ENCODE peak calls at places on chromosomes 11 and 22, in four cellular contexts. N, K, M and J are unnamed samples.

GRCh38 chr11:134287561-134287960 is 11.4 kb downstream of the GLB1L3 start:
- DNase-seq in N (no peak), K (no peak), M (no peak), J (no peak)

GRCh38 chr11:120536091-120536796 is 24.7 kb downstream of the GRIK4 start:
- DNase-seq in N (no peak), K (no peak), M (no peak), J (no peak)

GRCh38 chr11:18264677-18265542 is 1.2 kb upstream of the SAA1 start:
- DNase-seq in N (no peak), K (no peak), M (no peak), J (no peak)

GRCh38 chr22:21026783-21027692 is 5.3 kb downstream of the SLC7A4 start:
- DNase-seq in N (no peak), K (no peak), M (no peak), J (no peak)

GRCh38 chr11:93530468-93530826 is 12.7 kb downstream of the SMCO4 start:
- DNase-seq in N (no peak), K (no peak), M (no peak), J (no peak)

GRCh38 chr11:101442171-101442570 is 141.6 kb downstream of the TRPC6 start:
- DNase-seq in N (no peak), K (no peak), M (no peak), J (no peak)

GRCh38 chr11:111463276-111463675 is 48.9 kb downstream of the BTG4 start:
- DNase-seq in N (no peak), K (no peak), M (no peak), J (no peak)

GRCh38 chr11:27882066-27882697 is 181.9 kb upstream of the BDNF start:
- DNase-seq in N (no peak), K (no peak), M (no peak), J (no peak)

GRCh38 chr11:7281083-7281482 is 29.4 kb downstream of the SYT9 start:
- DNase-seq in N (no peak), K (no peak), M (no peak), J (no peak)

GRCh38 chr11:124740277-124740882 is 638 bp downstream of the NRGN start:
- DNase-seq in N (peak), K (peak), M (no peak), J (no peak)

GRCh38 chr11:47950396-47950795 is 30.0 kb upstream of the PTPRJ start:
- DNase-seq in N (no peak), K (no peak), M (peak), J (no peak)

GRCh38 chr11:35404397-35404775 is 15.0 kb downstream of the SLC1A2 start:
- DNase-seq in N (peak), K (peak), M (no peak), J (no peak)

GRCh38 chr11:85423331-85423730 is 203.8 kb downstream of the DLG2 start:
- DNase-seq in N (no peak), K (no peak), M (no peak), J (no peak)

GRCh38 chr22:26399288-26399687 is 29.8 kb upstream of the ASPHD2 start:
- DNase-seq in N (no peak), K (peak), M (no peak), J (no peak)

GRCh38 chr11:7471071-7471470 is 14.2 kb upstream of the OLFML1 start:
- DNase-seq in N (no peak), K (no peak), M (no peak), J (no peak)

GRCh38 chr22:24117942-24118341 is 63.3 kb upstream of the SUSD2 start:
- DNase-seq in N (no peak), K (peak), M (no peak), J (no peak)

GRCh38 chr11:61616443-61616842 is 35.6 kb upstream of the SYT7 start:
- DNase-seq in N (no peak), K (no peak), M (no peak), J (no peak)

GRCh38 chr11:11044137-11044855 is 186.4 kb upstream of the ZBED5 start:
- DNase-seq in N (no peak), K (no peak), M (no peak), J (no peak)

GRCh38 chr11:69915151-69915500 is 95.9 kb upstream of the FGF3 start:
- DNase-seq in N (no peak), K (no peak), M (no peak), J (no peak)

GRCh38 chr11:26621147-26621546 is 49.1 kb upstream of the MUC15 start:
- DNase-seq in N (no peak), K (no peak), M (no peak), J (no peak)

GRCh38 chr22:38243007-38243775 is 29.6 kb downstream of the TMEM184B start:
- DNase-seq in N (no peak), K (no peak), M (no peak), J (no peak)

GRCh38 chr11:106533046-106533445 is 455.6 kb downstream of the AASDHPPT start:
- DNase-seq in N (no peak), K (no peak), M (no peak), J (no peak)
- TF ChIP-seq SPI1 in N (no peak), K (no peak), M (no peak), J (no peak)

DNA sequence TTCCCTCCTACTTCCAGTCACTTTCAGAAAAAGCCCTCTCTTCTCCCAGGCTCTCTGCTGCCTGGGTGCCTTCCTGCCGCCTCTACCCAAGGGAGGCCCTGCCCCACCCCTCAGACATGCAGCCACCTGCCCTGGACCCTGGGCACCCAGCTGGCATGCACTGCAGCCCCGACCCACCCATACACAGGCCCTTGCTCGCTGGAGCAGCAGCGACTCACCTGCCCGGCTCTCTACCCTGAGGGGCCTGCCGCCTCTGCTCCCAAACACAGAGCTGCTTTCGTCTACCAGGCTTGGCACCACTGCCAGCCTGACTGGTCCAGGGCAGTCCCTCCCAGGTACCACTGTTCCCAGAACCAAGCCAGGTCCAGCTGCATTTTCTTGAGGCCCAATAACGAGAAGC is 1.2 kb upstream of the TSSK2 start:
- DNase-seq in N (no peak), K (no peak), M (no peak), J (no peak)
- TF ChIP-seq SPI1 in N (no peak), K (no peak), M (no peak), J (no peak)

GRCh38 chr11:112841719-112842118 is 119.5 kb upstream of the NCAM1 start:
- DNase-seq in N (no peak), K (no peak), M (no peak), J (no peak)
- TF ChIP-seq SPI1 in N (no peak), K (no peak), M (no peak), J (no peak)

DNA sequence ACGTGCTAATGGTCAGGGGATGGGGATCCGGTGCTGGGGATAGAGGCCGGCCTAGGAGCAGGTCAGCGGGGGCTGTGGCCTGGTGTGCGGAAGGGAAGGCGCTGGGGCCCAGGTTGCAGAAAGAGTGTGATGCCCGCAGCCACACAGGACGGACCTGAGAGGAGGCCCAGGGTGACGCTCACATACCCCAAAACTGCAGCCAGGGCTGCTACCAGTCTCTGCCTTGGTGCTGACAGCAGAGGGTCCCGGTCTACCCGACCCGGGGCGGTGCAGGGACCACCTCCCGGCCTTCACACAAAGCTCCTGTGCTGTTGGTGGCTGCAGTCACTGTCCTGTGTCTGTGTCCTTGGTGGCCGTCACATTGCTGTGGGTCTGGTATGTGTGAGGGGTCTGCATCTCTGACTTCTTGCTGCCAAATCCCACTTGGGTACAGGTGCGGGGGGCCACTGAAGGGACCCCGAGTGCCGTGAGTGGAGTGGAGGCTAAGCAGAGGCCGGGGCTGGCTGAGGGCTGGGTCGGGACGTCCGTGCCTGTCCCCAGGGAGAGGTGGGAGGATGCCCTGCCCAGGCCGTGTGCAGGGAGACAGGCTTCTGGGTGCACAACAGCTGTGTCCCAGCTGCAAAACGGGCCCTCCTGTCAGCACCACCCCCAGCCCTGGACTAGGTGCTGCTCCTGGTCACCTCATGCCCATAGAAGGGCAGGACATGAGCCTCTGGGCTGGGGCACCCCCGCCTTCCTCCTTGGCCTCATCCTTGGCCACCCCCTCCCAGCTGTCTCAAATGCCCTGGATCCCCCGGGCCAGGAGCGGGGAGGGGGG is 1.5 kb downstream of the LSP1 start:
- DNase-seq in N (no peak), K (no peak), M (peak), J (peak)
- TF ChIP-seq SPI1 in N (no peak), K (no peak), M (no peak), J (no peak)

GRCh38 chr22:43743929-43744643 is 68.0 kb downstream of the EFCAB6 start:
- DNase-seq in N (no peak), K (no peak), M (no peak), J (no peak)
- TF ChIP-seq SPI1 in N (no peak), K (no peak), M (peak), J (peak)

DNA sequence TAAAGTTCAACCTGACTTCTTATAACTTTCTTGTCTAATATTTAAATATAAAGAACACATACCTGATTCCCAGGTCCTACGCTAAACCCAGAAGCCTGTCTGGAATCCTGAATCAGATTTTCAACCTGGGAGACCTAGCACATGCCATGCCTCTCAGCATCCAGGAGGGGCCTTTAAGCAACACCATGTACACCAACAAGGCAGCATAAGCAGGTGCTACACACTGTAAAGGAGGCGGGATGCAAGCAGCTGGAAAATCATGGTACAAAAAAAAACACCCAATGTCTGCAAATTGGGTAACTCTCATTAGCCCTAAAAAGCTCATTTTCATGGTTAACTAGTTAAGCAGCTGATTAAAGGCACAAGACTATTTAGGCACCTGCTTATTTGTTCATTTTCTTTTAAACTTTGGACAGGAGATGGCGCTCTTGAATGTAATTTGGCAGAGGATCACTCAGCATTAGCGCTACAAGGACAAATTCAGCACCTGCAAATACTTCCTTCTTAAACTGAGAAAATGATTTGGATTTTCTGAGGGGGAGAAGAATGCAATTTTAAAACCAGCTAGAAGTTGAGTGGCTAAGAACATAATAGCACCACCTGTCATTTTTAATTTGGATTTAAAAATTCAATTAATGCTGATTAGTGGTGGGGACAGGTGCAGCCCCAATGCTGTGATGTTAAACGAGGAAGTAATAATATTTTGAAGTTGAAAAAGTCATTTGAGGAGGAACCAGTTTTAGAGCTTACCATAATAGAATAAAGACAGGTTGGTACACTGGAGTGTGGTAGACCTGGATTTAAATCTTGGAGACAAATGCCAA is 104.0 kb downstream of the FAR1 start:
- DNase-seq in N (peak), K (peak), M (peak), J (no peak)
- TF ChIP-seq SPI1 in N (no peak), K (no peak), M (no peak), J (no peak)